ENCODE peak calls at places on chromosomes 3 and 15, in nine cellular contexts. One of them, this sample, is unnamed.
A peak's percentile ranks its signal among the peaks of the same experiment; 100 is the strongest.

GRCh38 chr3:48082580-48083187 is 66.5 kb upstream of the MAP4 start:
- DNase-seq in GM19239: no peak
- DNase-seq in mesendoderm: no peak
- DNase-seq in HT-29: no peak
- DNase-seq in activated T-cell treated with anti-CD3 and anti-CD28 coated beads, Interleukin-2, amount 50 U/mL, for 48 hours: no peak
- DNase-seq in activated naive CD8-positive, alpha-beta T cell treated with anti-CD3 and anti-CD28 coated beads, Interleukin-2, amount 50 U/mL, for 24 hours: no peak
- DNase-seq in Panc1: no peak
- DNase-seq in T1000: no peak
- DNase-seq in HFFc6: no peak
- DNase-seq in this sample: no peak

GRCh38 chr3:36714343-36714742 is 50.0 kb downstream of the DCLK3 start:
- DNase-seq in activated T-cell treated with anti-CD3 and anti-CD28 coated beads, Interleukin-2, amount 50 U/mL, for 48 hours: no peak
- DNase-seq in HT-29: no peak
- DNase-seq in GM19239: no peak
- DNase-seq in T1000: peak; percentile 39
- DNase-seq in mesendoderm: no peak
- DNase-seq in Panc1: no peak
- DNase-seq in HFFc6: peak; percentile 81
- DNase-seq in activated naive CD8-positive, alpha-beta T cell treated with anti-CD3 and anti-CD28 coated beads, Interleukin-2, amount 50 U/mL, for 24 hours: no peak
- DNase-seq in this sample: no peak

GRCh38 chr15:83714888-83715287 is 61.0 kb downstream of the ADAMTSL3 start:
- DNase-seq in HT-29: no peak
- DNase-seq in T1000: no peak
- DNase-seq in mesendoderm: no peak
- DNase-seq in Panc1: no peak
- DNase-seq in activated naive CD8-positive, alpha-beta T cell treated with anti-CD3 and anti-CD28 coated beads, Interleukin-2, amount 50 U/mL, for 24 hours: no peak
- DNase-seq in GM19239: no peak
- DNase-seq in HFFc6: no peak
- DNase-seq in activated T-cell treated with anti-CD3 and anti-CD28 coated beads, Interleukin-2, amount 50 U/mL, for 48 hours: no peak
- DNase-seq in this sample: no peak

GRCh38 chr15:50190723-50191122 is 8.7 kb downstream of the SLC27A2 start:
- DNase-seq in Panc1: no peak
- DNase-seq in mesendoderm: no peak
- DNase-seq in activated T-cell treated with anti-CD3 and anti-CD28 coated beads, Interleukin-2, amount 50 U/mL, for 48 hours: no peak
- DNase-seq in T1000: no peak
- DNase-seq in HT-29: no peak
- DNase-seq in GM19239: no peak
- DNase-seq in HFFc6: no peak
- DNase-seq in activated naive CD8-positive, alpha-beta T cell treated with anti-CD3 and anti-CD28 coated beads, Interleukin-2, amount 50 U/mL, for 24 hours: no peak
- DNase-seq in this sample: no peak

GRCh38 chr15:28896944-28897343 is 11.2 kb downstream of the APBA2 start:
- DNase-seq in activated T-cell treated with anti-CD3 and anti-CD28 coated beads, Interleukin-2, amount 50 U/mL, for 48 hours: no peak
- DNase-seq in Panc1: no peak
- DNase-seq in HFFc6: peak; percentile 88
- DNase-seq in mesendoderm: no peak
- DNase-seq in HT-29: no peak
- DNase-seq in T1000: no peak
- DNase-seq in activated naive CD8-positive, alpha-beta T cell treated with anti-CD3 and anti-CD28 coated beads, Interleukin-2, amount 50 U/mL, for 24 hours: no peak
- DNase-seq in GM19239: no peak
- DNase-seq in this sample: no peak

GRCh38 chr3:78221300-78221699 is 1181.4 kb downstream of the ROBO2 start:
- DNase-seq in HFFc6: no peak
- DNase-seq in activated T-cell treated with anti-CD3 and anti-CD28 coated beads, Interleukin-2, amount 50 U/mL, for 48 hours: no peak
- DNase-seq in activated naive CD8-positive, alpha-beta T cell treated with anti-CD3 and anti-CD28 coated beads, Interleukin-2, amount 50 U/mL, for 24 hours: no peak
- DNase-seq in T1000: no peak
- DNase-seq in GM19239: no peak
- DNase-seq in mesendoderm: peak; percentile 75
- DNase-seq in Panc1: no peak
- DNase-seq in HT-29: no peak
- DNase-seq in this sample: no peak

GRCh38 chr3:177051419-177051818 is 145.9 kb downstream of the TBL1XR1 start:
- DNase-seq in activated T-cell treated with anti-CD3 and anti-CD28 coated beads, Interleukin-2, amount 50 U/mL, for 48 hours: no peak
- DNase-seq in T1000: no peak
- DNase-seq in Panc1: no peak
- DNase-seq in HT-29: no peak
- DNase-seq in mesendoderm: peak; percentile 34
- DNase-seq in HFFc6: no peak
- DNase-seq in GM19239: no peak
- DNase-seq in activated naive CD8-positive, alpha-beta T cell treated with anti-CD3 and anti-CD28 coated beads, Interleukin-2, amount 50 U/mL, for 24 hours: no peak
- DNase-seq in this sample: no peak

GRCh38 chr15:43886558-43886957 is 59.8 kb downstream of the WDR76 start:
- DNase-seq in Panc1: no peak
- DNase-seq in HT-29: no peak
- DNase-seq in HFFc6: no peak
- DNase-seq in T1000: no peak
- DNase-seq in activated T-cell treated with anti-CD3 and anti-CD28 coated beads, Interleukin-2, amount 50 U/mL, for 48 hours: no peak
- DNase-seq in activated naive CD8-positive, alpha-beta T cell treated with anti-CD3 and anti-CD28 coated beads, Interleukin-2, amount 50 U/mL, for 24 hours: no peak
- DNase-seq in GM19239: no peak
- DNase-seq in mesendoderm: no peak
- DNase-seq in this sample: no peak

GRCh38 chr3:10937141-10937825 is 55.3 kb upstream of the SLC6A1 start:
- DNase-seq in activated naive CD8-positive, alpha-beta T cell treated with anti-CD3 and anti-CD28 coated beads, Interleukin-2, amount 50 U/mL, for 24 hours: no peak
- DNase-seq in activated T-cell treated with anti-CD3 and anti-CD28 coated beads, Interleukin-2, amount 50 U/mL, for 48 hours: no peak
- DNase-seq in GM19239: no peak
- DNase-seq in HFFc6: no peak
- DNase-seq in T1000: no peak
- DNase-seq in mesendoderm: no peak
- DNase-seq in HT-29: no peak
- DNase-seq in Panc1: no peak
- DNase-seq in this sample: no peak

This sample was measured in posterior cingulate gyrus.